ENCODE peak calls at places on chromosome 18, in four cellular contexts. D is iPS-NIHi11, L is HTR-8/SVneo, Z is MV-4-11. M is an unnamed sample.

GRCh38 chr18:58230438-58231179 is 186.6 kb downstream of the NEDD4L start:
- DNase-seq in D (no peak), L (no peak), Z (no peak), M (no peak)

GRCh38 chr18:44894011-44894410 is 213.3 kb downstream of the SETBP1 start:
- DNase-seq in D (no peak), L (no peak), Z (no peak), M (no peak)

GRCh38 chr18:36302676-36303075 is 5.2 kb downstream of the FHOD3 start:
- DNase-seq in D (no peak), L (no peak), Z (no peak), M (no peak)

GRCh38 chr18:68520406-68521075 is 194.4 kb downstream of the TMX3 start:
- DNase-seq in D (no peak), L (no peak), Z (no peak), M (no peak)

GRCh38 chr18:8657050-8657820 is 48.0 kb downstream of the RAB12 start:
- DNase-seq in D (no peak), L (no peak), Z (no peak), M (no peak)

GRCh38 chr18:29969876-29970275 is 1072.7 kb downstream of the DSC3 start:
- DNase-seq in D (no peak), L (no peak), Z (no peak), M (no peak)

GRCh38 chr18:2223394-2223793 is 347.9 kb downstream of the METTL4 start:
- DNase-seq in D (no peak), L (no peak), Z (no peak), M (no peak)

GRCh38 chr18:76265375-76266225 is 229.4 kb downstream of the ZNF516 start:
- DNase-seq in D (no peak), L (no peak), Z (no peak), M (no peak)

GRCh38 chr18:49026501-49027378 is 76.0 kb upstream of the SMAD7 start:
- DNase-seq in D (no peak), L (no peak), Z (no peak), M (no peak)

GRCh38 chr18:5197032-5197434 is at the start of gene AKAIN1:
- DNase-seq in D (peak; percentile 91), L (no peak), Z (no peak), M (peak; percentile 87)

GRCh38 chr18:26655010-26655613 is 106.8 kb upstream of the KCTD1 start:
- DNase-seq in D (no peak), L (no peak), Z (no peak), M (no peak)

GRCh38 chr18:76953186-76953982 is 131.0 kb downstream of the ZNF236 start:
- DNase-seq in D (no peak), L (no peak), Z (no peak), M (no peak)

GRCh38 chr18:58988595-58988994 is 123.9 kb downstream of the ZNF532 start:
- DNase-seq in D (no peak), L (no peak), Z (no peak), M (no peak)

GRCh38 chr18:23259701-23260661 is 124.7 kb downstream of the CABLES1 start:
- DNase-seq in D (peak; percentile 81), L (peak; percentile 64), Z (peak; percentile 8), M (peak; percentile 87)

GRCh38 chr18:51330148-51330547 is 132.7 kb upstream of the MEX3C start:
- DNase-seq in D (no peak), L (no peak), Z (no peak), M (no peak)

GRCh38 chr18:70634576-70635147 is 345.8 kb downstream of the SOCS6 start:
- DNase-seq in D (no peak), L (no peak), Z (no peak), M (no peak)

GRCh38 chr18:23340661-23341060 is 112.4 kb upstream of the RIOK3 start:
- DNase-seq in D (no peak), L (no peak), Z (no peak), M (no peak)

GRCh38 chr18:73681398-73681797 is 466.2 kb downstream of the FBXO15 start:
- DNase-seq in D (no peak), L (no peak), Z (no peak), M (no peak)

GRCh38 chr18:55731594-55732042 is 143.6 kb upstream of the TCF4 start:
- DNase-seq in D (no peak), L (no peak), Z (no peak), M (no peak)

GRCh38 chr18:44117821-44118220 is 562.9 kb upstream of the SETBP1 start:
- DNase-seq in D (no peak), L (no peak), Z (no peak), M (no peak)

GRCh38 chr18:28338316-28338715 is 161.4 kb upstream of the CDH2 start:
- DNase-seq in D (no peak), L (no peak), Z (no peak), M (no peak)

GRCh38 chr18:55821219-55821618 is 233.2 kb upstream of the TCF4 start:
- DNase-seq in D (no peak), L (no peak), Z (no peak), M (no peak)

GRCh38 chr18:60686142-60686541 is 313.6 kb upstream of the MC4R start:
- DNase-seq in D (no peak), L (no peak), Z (no peak), M (no peak)

GRCh38 chr18:35089918-35090550 is 48.8 kb downstream of the MAPRE2 start:
- DNase-seq in D (no peak), L (no peak), Z (no peak), M (no peak)

GRCh38 chr18:51342815-51343214 is 145.3 kb upstream of the MEX3C start:
- DNase-seq in D (no peak), L (peak; percentile 2), Z (no peak), M (no peak)

GRCh38 chr18:46340716-46341115 is 236.5 kb downstream of the HAUS1 start:
- DNase-seq in D (no peak), L (no peak), Z (no peak), M (no peak)

GRCh38 chr18:4024702-4025101 is 430.4 kb downstream of the DLGAP1 start:
- DNase-seq in D (no peak), L (no peak), Z (no peak), M (no peak)

GRCh38 chr18:36735130-36735529 is 93.7 kb downstream of the TPGS2 start:
- DNase-seq in D (no peak), L (no peak), Z (no peak), M (no peak)

GRCh38 chr18:5175378-5175777 is 21.7 kb downstream of the AKAIN1 start:
- DNase-seq in D (no peak), L (no peak), Z (peak; percentile 95), M (no peak)

GRCh38 chr18:65547046-65547445 is 203.8 kb upstream of the CDH7 start:
- DNase-seq in D (no peak), L (no peak), Z (no peak), M (no peak)

GRCh38 chr18:48222118-48222517 is 187.1 kb downstream of the ZBTB7C start:
- DNase-seq in D (peak; percentile 51), L (peak; percentile 14), Z (peak; percentile 63), M (no peak)

GRCh38 chr18:77155031-77155430 is 22.4 kb upstream of the MBP start:
- DNase-seq in D (no peak), L (no peak), Z (no peak), M (no peak)

GRCh38 chr18:32298289-32298688 is 108.5 kb downstream of the MEP1B start:
- DNase-seq in D (no peak), L (no peak), Z (no peak), M (no peak)

GRCh38 chr18:24118750-24119577 is 19.9 kb upstream of the CABYR start:
- DNase-seq in D (peak; percentile 76), L (peak; percentile 43), Z (peak; percentile 59), M (peak; percentile 53)